ENCODE peak calls at places on chromosome 9, in eight cellular contexts. P, O, M, F, G, U, Q and W are unnamed samples.

GRCh38 chr9:88732128-88732527 is 197.2 kb downstream of the NXNL2 start:
- DNase-seq in P (no peak), O (no peak), M (no peak), F (no peak), G (peak), U (no peak), Q (no peak), W (no peak)

GRCh38 chr9:68844623-68845612 is 139.9 kb downstream of the PIP5K1B start:
- DNase-seq in P (no peak), O (peak), M (peak), F (peak), G (no peak), U (no peak), Q (peak), W (no peak)

GRCh38 chr9:38343037-38343436 is 49.5 kb upstream of the ALDH1B1 start:
- DNase-seq in P (no peak), O (no peak), M (no peak), F (no peak), G (no peak), U (no peak), Q (no peak), W (no peak)

GRCh38 chr9:33138768-33139167 is 28.4 kb downstream of the B4GALT1 start:
- DNase-seq in P (no peak), O (no peak), M (no peak), F (no peak), G (no peak), U (no peak), Q (no peak), W (no peak)

GRCh38 chr9:122426723-122427122 is 51.0 kb downstream of the OR1J1 start:
- DNase-seq in P (no peak), O (no peak), M (no peak), F (no peak), G (no peak), U (no peak), Q (no peak), W (no peak)

GRCh38 chr9:94625835-94626234 is 13.5 kb downstream of the FBP1 start:
- DNase-seq in P (no peak), O (no peak), M (no peak), F (no peak), G (no peak), U (no peak), Q (no peak), W (no peak)

GRCh38 chr9:18606831-18607230 is 132.9 kb downstream of the ADAMTSL1 start:
- DNase-seq in P (no peak), O (no peak), M (no peak), F (no peak), G (no peak), U (peak), Q (no peak), W (peak)

GRCh38 chr9:114233806-114234205 is 78.5 kb downstream of the COL27A1 start:
- DNase-seq in P (no peak), O (no peak), M (no peak), F (peak), G (no peak), U (no peak), Q (no peak), W (no peak)

GRCh38 chr9:96487949-96488348 is 38.0 kb downstream of the HABP4 start:
- DNase-seq in P (no peak), O (no peak), M (no peak), F (no peak), G (peak), U (no peak), Q (no peak), W (no peak)

GRCh38 chr9:21802418-21803000 is at the start of gene MTAP:
- DNase-seq in P (peak), O (peak), M (peak), F (peak), G (peak), U (peak), Q (peak), W (peak)

GRCh38 chr9:13459071-13459470 is 179.6 kb upstream of the MPDZ start:
- DNase-seq in P (peak), O (no peak), M (no peak), F (no peak), G (no peak), U (no peak), Q (no peak), W (no peak)

GRCh38 chr9:81824802-81825770 is 103.1 kb upstream of the SPATA31D4 start:
- DNase-seq in P (peak), O (no peak), M (no peak), F (no peak), G (no peak), U (no peak), Q (no peak), W (no peak)

DNA sequence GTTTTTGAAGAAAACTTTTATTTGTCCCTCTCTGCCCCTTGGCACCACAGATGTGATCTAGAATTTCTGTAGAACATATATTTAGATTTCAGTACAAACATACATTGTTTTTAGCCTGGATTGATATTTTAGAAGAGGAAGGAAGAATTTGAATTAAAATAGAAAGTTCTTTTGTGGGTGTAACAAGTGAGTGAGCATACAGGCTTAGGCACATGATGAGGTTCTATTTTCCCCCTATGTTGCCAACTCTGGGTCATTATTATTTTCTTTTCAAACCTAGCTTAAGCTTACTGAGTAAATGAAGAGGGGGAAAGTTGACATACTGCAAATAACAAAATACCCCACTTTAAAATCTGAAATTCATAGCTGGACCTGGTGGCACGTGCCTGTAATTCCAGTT is 102.9 kb downstream of the GCNT1 start:
- DNase-seq in P (no peak), O (no peak), M (no peak), F (no peak), G (no peak), U (no peak), Q (no peak), W (no peak)
- H3K4me3 ChIP-seq in P (no peak), O (no peak), M (no peak), F (no peak), G (no peak), U (no peak), Q (no peak), W (no peak)

GRCh38 chr9:109441296-109441695 is 56.8 kb downstream of the PTPN3 start:
- DNase-seq in P (no peak), O (no peak), M (peak), F (no peak), G (no peak), U (no peak), Q (no peak), W (no peak)
- TF ChIP-seq CTCF in P (peak), O (no peak), M (no peak), F (no peak), G (no peak), U (peak), Q (no peak), W (peak)

GRCh38 chr9:131399972-131400371 is 6.1 kb downstream of the PRRC2B start:
- DNase-seq in P (no peak), O (no peak), M (no peak), F (no peak), G (no peak), U (no peak), Q (no peak), W (no peak)

GRCh38 chr9:131403493-131403773 is 9.5 kb downstream of the PRRC2B start:
- DNase-seq in P (no peak), O (no peak), M (no peak), F (no peak), G (no peak), U (no peak), Q (no peak), W (no peak)

GRCh38 chr9:131402738-131403492 is 9.0 kb downstream of the PRRC2B start:
- DNase-seq in P (peak), O (peak), M (peak), F (peak), G (peak), U (no peak), Q (peak), W (peak)

GRCh38 chr9:131400627-131401026 is 6.7 kb downstream of the PRRC2B start:
- DNase-seq in P (no peak), O (no peak), M (no peak), F (no peak), G (no peak), U (no peak), Q (no peak), W (no peak)

GRCh38 chr9:131402073-131402472 is 8.2 kb downstream of the PRRC2B start:
- DNase-seq in P (no peak), O (no peak), M (no peak), F (no peak), G (peak), U (no peak), Q (no peak), W (no peak)
- H3K4me3 ChIP-seq in P (no peak), O (no peak), M (peak), F (no peak), G (peak), U (no peak), Q (no peak), W (no peak)

GRCh38 chr9:124040186-124040920 is 28.8 kb downstream of the LHX2 start:
- DNase-seq in P (no peak), O (no peak), M (no peak), F (no peak), G (peak), U (no peak), Q (no peak), W (no peak)

GRCh38 chr9:124038790-124039633 is 27.4 kb downstream of the LHX2 start:
- DNase-seq in P (no peak), O (no peak), M (peak), F (no peak), G (no peak), U (no peak), Q (no peak), W (no peak)

GRCh38 chr9:124036578-124036977 is 25.0 kb downstream of the LHX2 start:
- DNase-seq in P (no peak), O (no peak), M (no peak), F (no peak), G (no peak), U (no peak), Q (no peak), W (no peak)

GRCh38 chr9:124038239-124038638 is 26.7 kb downstream of the LHX2 start:
- DNase-seq in P (no peak), O (no peak), M (no peak), F (no peak), G (no peak), U (no peak), Q (no peak), W (no peak)

GRCh38 chr9:124037790-124038189 is 26.2 kb downstream of the LHX2 start:
- DNase-seq in P (no peak), O (no peak), M (no peak), F (no peak), G (no peak), U (no peak), Q (no peak), W (no peak)
- TF ChIP-seq CTCF in P (no peak), O (no peak), M (no peak), F (no peak), G (peak), U (peak), Q (no peak), W (no peak)